ENCODE peak calls at places on chromosomes 6 and 20, in ten cellular contexts. I, O, A, R, U, E, D, S, Q and K are unnamed samples.

GRCh38 chr20:50744143-50744792 is 12.9 kb downstream of the PARD6B start:
- DNase-seq in S (peak), Q (no peak), R (no peak), O (peak), D (peak), U (peak), A (peak), E (peak), I (peak), K (peak)

GRCh38 chr6:144797881-144798589 is 512.9 kb downstream of the UTRN start:
- DNase-seq in I (no peak), A (peak), O (peak), S (no peak), Q (peak), U (no peak), D (no peak), R (no peak), E (no peak), K (peak)

GRCh38 chr6:148559848-148560433 is 186.9 kb upstream of the UST start:
- DNase-seq in S (peak), A (peak), Q (no peak), E (peak), U (peak), R (peak), D (peak), I (peak), O (peak), K (peak)

GRCh38 chr6:125662301-125662700 is 87.1 kb upstream of the HEY2 start:
- DNase-seq in D (no peak), U (no peak), A (peak), E (no peak), S (no peak), O (no peak), R (no peak), I (peak), Q (no peak), K (no peak)

GRCh38 chr6:53395986-53396385 is 47.2 kb upstream of the ELOVL5 start:
- DNase-seq in E (no peak), D (no peak), I (no peak), S (no peak), U (no peak), R (no peak), A (no peak), Q (no peak), O (no peak), K (no peak)

GRCh38 chr6:382883-383420 is 8.6 kb upstream of the IRF4 start:
- DNase-seq in O (no peak), D (no peak), U (no peak), Q (no peak), I (no peak), A (no peak), R (no peak), E (no peak), S (no peak), K (no peak)

GRCh38 chr6:31763617-31763940 is 1.1 kb downstream of the SAPCD1 start:
- DNase-seq in I (peak), D (peak), R (no peak), E (no peak), O (no peak), Q (no peak), S (no peak), A (no peak), U (no peak), K (no peak)

GRCh38 chr6:971981-972640 is 279.2 kb upstream of the EXOC2 start:
- DNase-seq in S (no peak), U (no peak), I (no peak), A (no peak), Q (peak), E (no peak), D (no peak), R (no peak), O (no peak), K (no peak)

GRCh38 chr6:78561015-78561414 is 306.3 kb upstream of the IRAK1BP1 start:
- DNase-seq in R (no peak), E (no peak), I (no peak), D (no peak), O (no peak), U (no peak), S (no peak), Q (no peak), A (peak), K (no peak)

GRCh38 chr20:53828673-53829085 is 235.0 kb upstream of the ZNF217 start:
- DNase-seq in Q (peak), U (no peak), A (peak), R (no peak), I (no peak), S (no peak), E (peak), O (peak), D (peak), K (peak)

GRCh38 chr6:16337280-16337975 is 99.0 kb downstream of the GMPR start:
- DNase-seq in D (peak), S (no peak), U (peak), I (peak), A (peak), R (no peak), O (no peak), Q (no peak), E (no peak), K (peak)

GRCh38 chr6:113995632-113996031 is 24.7 kb upstream of the HDAC2 start:
- DNase-seq in S (peak), I (peak), Q (peak), R (no peak), E (peak), A (peak), D (peak), O (peak), U (peak), K (peak)

GRCh38 chr6:1105833-1106400 is 206.0 kb upstream of the FOXQ1 start:
- DNase-seq in U (no peak), A (no peak), E (no peak), S (no peak), O (no peak), Q (no peak), D (no peak), R (no peak), I (no peak), K (no peak)